ENCODE peak calls at places on chromosomes 4 and X, in ten cellular contexts. H is esophagus squamous epithelium, V is erythroblast, L is spleen, R is A549, G is uterus, F is heart left ventricle, M is adrenal gland, C is ovary, Q is stomach. T is an unnamed sample.

GRCh38 chr4:8871417-8872401 is at the start of gene HMX1:
- DNase-seq in L (no peak), M (no peak), V (no peak), H (no peak), G (no peak), C (no peak), F (no peak), R (peak), Q (no peak), T (no peak)

GRCh38 chr4:2350982-2351381 is 67.5 kb downstream of the ZFYVE28 start:
- DNase-seq in F (no peak), M (no peak), C (no peak), R (no peak), H (no peak), V (no peak), G (no peak), L (peak), Q (no peak), T (no peak)

GRCh38 chr4:89469930-89470375 is 162.4 kb upstream of the GPRIN3 start:
- DNase-seq in F (no peak), H (no peak), V (no peak), L (no peak), M (no peak), G (no peak), C (no peak), R (no peak), Q (no peak), T (no peak)

GRCh38 chr4:99054428-99054994 is 34.1 kb downstream of the ADH5 start:
- DNase-seq in H (no peak), L (no peak), F (no peak), C (no peak), V (no peak), G (no peak), Q (no peak), R (no peak), M (no peak), T (no peak)

GRCh38 chrX:134186362-134187121 is 50.4 kb upstream of the CCDC160 start:
- DNase-seq in R (no peak), C (no peak), F (no peak), M (no peak), V (no peak), Q (no peak), L (no peak), H (no peak), G (no peak), T (no peak)

GRCh38 chr4:69060651-69061308 is 35.5 kb upstream of the UGT2B7 start:
- DNase-seq in M (no peak), Q (no peak), C (no peak), G (no peak), R (no peak), F (no peak), L (no peak), H (no peak), V (peak), T (no peak)

GRCh38 chrX:38225093-38225492 is 4.4 kb upstream of the SRPX start:
- DNase-seq in Q (no peak), M (no peak), V (no peak), L (no peak), G (no peak), H (no peak), R (no peak), F (no peak), C (no peak), T (no peak)

GRCh38 chr4:119688439-119688838 is 59.8 kb upstream of the PDE5A start:
- DNase-seq in H (no peak), Q (no peak), V (no peak), L (no peak), G (no peak), F (no peak), R (no peak), M (no peak), C (no peak), T (no peak)

GRCh38 chr4:3346146-3346545 is 53.3 kb downstream of the RGS12 start:
- DNase-seq in R (peak), V (peak), M (peak), Q (peak), H (no peak), F (no peak), L (no peak), C (peak), G (peak), T (peak)

GRCh38 chr4:81095411-81095810 is 64.9 kb downstream of the BMP3 start:
- DNase-seq in G (no peak), V (no peak), F (no peak), M (no peak), C (no peak), H (no peak), L (no peak), Q (no peak), R (no peak), T (no peak)

GRCh38 chr4:5712517-5712916 is 1.5 kb downstream of the EVC start:
- DNase-seq in H (no peak), G (no peak), V (no peak), M (no peak), Q (no peak), L (no peak), F (no peak), C (no peak), R (no peak), T (peak)

GRCh38 chr4:134936014-134936413 is 734.4 kb upstream of the PABPC4L start:
- DNase-seq in F (no peak), Q (no peak), V (no peak), C (no peak), L (no peak), G (no peak), H (no peak), M (no peak), R (no peak), T (no peak)

DNA sequence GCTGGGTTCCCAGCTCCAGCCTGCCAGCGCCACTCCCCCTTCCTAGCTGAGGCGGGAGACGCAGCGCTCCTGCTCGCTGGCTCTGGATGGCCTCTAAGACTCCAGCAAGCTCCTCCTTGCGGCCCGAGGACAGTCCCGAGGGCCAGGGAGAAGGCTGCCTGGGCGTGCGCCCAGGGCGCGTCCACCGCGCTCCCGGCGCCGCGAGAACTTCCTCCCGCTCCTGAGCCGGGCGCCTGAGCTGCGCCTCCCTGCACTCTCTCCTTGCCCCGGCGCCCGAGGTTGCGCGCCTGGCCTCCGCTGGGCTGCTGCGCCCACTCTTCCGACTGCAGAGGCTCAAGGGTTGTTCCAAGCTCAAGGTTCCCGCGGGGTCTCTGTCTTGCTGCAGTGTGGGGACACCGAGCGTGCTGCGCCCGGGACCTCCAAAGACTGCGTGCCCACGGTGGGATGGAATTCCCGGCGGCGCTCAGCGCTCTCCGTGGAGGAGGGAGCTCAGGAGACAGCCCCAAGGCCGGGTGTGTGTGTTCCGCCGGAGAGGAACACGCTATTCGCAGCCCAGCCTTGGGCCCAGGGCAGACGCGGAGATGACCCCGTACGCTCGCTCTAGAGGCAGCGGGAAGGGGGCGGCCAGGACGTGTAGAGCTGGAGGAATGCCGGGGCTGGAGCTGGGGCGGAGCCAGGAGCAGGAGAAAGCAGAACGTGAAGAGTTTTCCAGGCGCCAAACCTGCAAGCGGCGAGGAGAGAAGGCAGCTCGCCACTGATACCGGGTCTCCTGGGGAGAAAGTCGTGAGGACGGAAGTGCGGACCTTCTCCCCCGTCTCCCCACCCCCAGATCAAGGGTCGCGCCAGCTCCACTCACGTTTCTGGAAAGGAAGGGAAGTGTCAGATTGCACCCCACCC is at the start of gene ARHGAP6:
- DNase-seq in C (peak), F (peak), H (no peak), G (peak), R (no peak), V (peak), M (no peak), L (no peak), Q (no peak), T (no peak)
- TF ChIP-seq POLR2A in C (no peak), F (no peak), H (no peak), G (peak), R (no peak), V (no peak), M (no peak), L (no peak), Q (no peak), T (no peak)

GRCh38 chr4:184267206-184267608 is 49.5 kb upstream of the ENPP6 start:
- DNase-seq in Q (no peak), F (no peak), R (no peak), L (no peak), G (no peak), H (no peak), M (no peak), V (peak), C (no peak), T (no peak)
- TF ChIP-seq POLR2A in Q (no peak), F (no peak), R (no peak), L (no peak), G (no peak), H (no peak), M (no peak), V (no peak), C (no peak), T (no peak)

GRCh38 chr4:39045791-39046221 is 13.6 kb upstream of the TMEM156 start:
- DNase-seq in L (no peak), C (no peak), V (peak), R (no peak), F (no peak), Q (no peak), M (peak), H (no peak), G (no peak), T (no peak)

GRCh38 chr4:39043697-39044363 is 11.6 kb upstream of the TMEM156 start:
- DNase-seq in Q (no peak), R (no peak), M (no peak), G (no peak), L (no peak), H (no peak), V (no peak), C (no peak), F (no peak), T (no peak)

GRCh38 chr4:39044947-39045734 is 12.9 kb upstream of the TMEM156 start:
- DNase-seq in G (no peak), L (peak), R (no peak), F (no peak), M (peak), C (peak), V (peak), H (no peak), Q (peak), T (peak)

GRCh38 chr4:39043058-39043696 is 11.0 kb upstream of the TMEM156 start:
- DNase-seq in F (no peak), M (peak), G (no peak), C (no peak), R (no peak), V (no peak), L (no peak), H (no peak), Q (no peak), T (no peak)

GRCh38 chr4:39044364-39044946 is 12.2 kb upstream of the TMEM156 start:
- DNase-seq in C (peak), V (peak), F (peak), L (peak), M (peak), Q (peak), R (peak), H (peak), G (peak), T (peak)
- TF ChIP-seq POLR2A in C (no peak), V (no peak), F (peak), L (no peak), M (no peak), Q (no peak), R (no peak), H (peak), G (no peak), T (peak)

DNA sequence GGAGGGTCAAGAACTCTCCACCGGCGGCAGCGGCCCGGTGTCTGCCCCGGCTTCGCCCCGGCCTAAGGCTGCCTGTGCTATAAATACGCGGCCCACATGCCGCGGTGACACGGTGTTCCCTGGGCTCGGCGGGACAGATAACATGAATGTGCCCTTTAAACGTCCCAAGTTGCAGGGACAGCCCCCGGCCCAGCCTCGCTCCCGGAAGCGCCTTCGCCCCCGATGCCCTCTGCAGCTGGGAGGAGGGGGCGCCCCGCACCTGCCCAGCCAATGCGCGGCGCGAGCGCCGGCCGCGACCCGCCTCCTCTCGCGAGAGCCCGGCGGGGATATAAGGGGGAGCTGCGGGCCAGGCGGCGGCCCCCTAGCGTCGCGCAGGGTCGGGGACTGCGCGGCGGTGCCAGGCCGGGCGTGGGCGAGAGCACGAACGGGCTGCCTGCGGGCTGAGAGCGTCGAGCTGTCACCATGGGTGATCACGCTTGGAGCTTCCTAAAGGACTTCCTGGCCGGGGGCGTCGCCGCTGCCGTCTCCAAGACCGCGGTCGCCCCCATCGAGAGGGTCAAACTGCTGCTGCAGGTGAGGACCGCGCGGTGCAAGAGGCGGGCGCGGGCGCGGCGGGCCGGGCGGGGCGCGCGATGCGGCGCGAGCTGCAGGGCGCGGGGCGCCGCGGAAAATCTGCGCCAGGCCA is at the start of gene SLC25A4:
- DNase-seq in V (peak), G (peak), Q (peak), C (peak), R (peak), L (peak), H (peak), M (peak), F (peak), T (peak)
- TF ChIP-seq POLR2A in V (peak), G (peak), Q (no peak), C (peak), R (peak), L (no peak), H (peak), M (peak), F (peak), T (peak)

GRCh38 chr4:125387770-125388169 is 73.0 kb downstream of the FAT4 start:
- DNase-seq in Q (no peak), G (no peak), H (no peak), R (no peak), M (no peak), V (no peak), F (no peak), C (no peak), L (no peak), T (no peak)
- TF ChIP-seq POLR2A in Q (no peak), G (no peak), H (no peak), R (no peak), M (no peak), V (no peak), F (no peak), C (no peak), L (no peak), T (no peak)

GRCh38 chrX:118345401-118346257 is at the start of gene WDR44:
- DNase-seq in G (peak), L (peak), F (peak), M (peak), R (peak), V (peak), C (peak), H (peak), Q (peak), T (peak)
- TF ChIP-seq POLR2A in G (peak), L (no peak), F (peak), M (peak), R (peak), V (peak), C (peak), H (peak), Q (no peak), T (peak)

DNA sequence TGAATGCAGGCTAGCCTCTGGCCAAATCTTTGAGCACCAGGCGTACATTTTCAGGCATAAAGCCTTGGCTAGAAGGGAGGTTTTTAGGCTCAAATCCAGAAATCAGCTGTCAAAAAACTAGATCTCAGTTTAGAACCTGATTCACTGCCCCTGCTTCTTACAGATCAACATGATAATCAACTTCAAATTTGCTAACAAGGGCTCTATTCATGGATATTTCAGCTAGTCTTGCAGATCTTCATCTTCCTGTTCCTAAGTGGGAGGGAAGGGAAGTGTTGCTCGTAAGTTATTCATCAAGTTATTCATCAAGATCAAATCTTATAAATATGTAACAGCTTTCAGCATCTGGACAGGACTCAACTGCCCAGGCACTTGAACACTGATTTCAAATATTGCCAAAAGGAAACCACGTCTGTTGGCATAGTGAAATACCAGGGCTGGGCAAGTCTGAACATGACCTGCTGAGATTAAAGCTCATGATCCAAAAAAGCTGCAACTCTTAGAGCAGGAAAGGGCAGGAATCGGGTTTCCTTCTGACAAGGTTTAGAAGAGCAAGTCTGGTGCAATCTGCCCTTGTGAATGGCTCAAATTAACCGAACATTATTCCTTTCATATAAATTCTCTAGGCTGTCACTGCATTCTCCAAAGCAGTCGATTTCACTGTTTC is 200.3 kb downstream of the PDGFC start:
- DNase-seq in C (no peak), V (no peak), M (peak), L (no peak), R (no peak), G (peak), Q (peak), F (no peak), H (no peak), T (no peak)
- TF ChIP-seq POLR2A in C (no peak), V (no peak), M (no peak), L (no peak), R (no peak), G (no peak), Q (no peak), F (no peak), H (no peak), T (no peak)

DNA sequence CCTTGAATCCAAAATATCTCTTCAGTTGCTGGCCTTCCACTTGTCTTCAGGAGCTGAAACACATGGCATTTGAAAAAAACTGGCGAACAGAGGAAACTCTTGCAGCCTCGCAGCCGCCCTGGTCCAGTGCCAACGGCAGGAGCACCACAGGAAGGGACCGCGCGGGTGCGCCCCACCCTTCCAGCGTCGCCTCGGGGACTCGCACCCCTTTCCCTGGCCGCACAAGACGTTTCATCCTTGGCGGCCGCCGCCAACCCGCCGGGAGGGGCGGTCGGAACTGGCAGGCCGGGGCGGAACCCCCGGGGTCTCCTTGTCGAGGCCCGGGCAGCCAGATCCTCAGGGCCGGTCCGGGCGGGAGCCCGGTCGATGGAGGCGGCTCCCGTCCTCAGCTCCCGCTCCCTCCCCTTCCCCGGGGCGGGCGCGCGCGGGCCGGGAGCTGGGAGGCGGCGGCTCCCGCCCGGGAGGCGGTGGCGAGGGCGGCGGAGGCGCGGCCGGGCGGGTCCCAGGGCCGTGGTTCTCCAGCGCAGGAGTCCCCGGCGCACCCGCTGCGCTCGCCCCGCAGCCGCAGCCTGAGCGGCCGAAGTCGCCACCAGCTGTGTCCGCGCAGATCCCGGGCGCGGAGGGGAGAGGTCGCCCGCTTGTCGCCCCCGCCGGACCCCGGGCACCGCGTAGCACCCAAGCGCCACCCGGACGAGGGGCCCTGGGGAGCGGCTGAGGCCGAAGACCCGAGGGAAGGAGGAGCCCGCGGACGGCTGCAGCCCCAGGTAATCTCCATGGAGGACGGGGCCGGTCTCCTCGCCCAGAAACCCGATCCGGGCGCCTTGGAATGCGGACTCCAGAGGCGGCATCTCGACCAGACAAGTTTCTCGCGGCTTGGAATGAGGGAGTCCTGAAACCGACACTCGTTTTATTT is 882 bp upstream of the NDST3 start:
- DNase-seq in M (peak), Q (peak), V (peak), C (no peak), G (no peak), H (no peak), F (no peak), L (peak), R (peak), T (peak)
- TF ChIP-seq POLR2A in M (no peak), Q (no peak), V (no peak), C (no peak), G (no peak), H (no peak), F (no peak), L (no peak), R (no peak), T (no peak)

T was measured in H54.